ENCODE peak calls at places on chromosomes 5 and 9, in seven cellular contexts. One of them, this sample, is unnamed.

GRCh38 chr9:95188459-95188858 is 129.1 kb downstream of the FANCC start:
- DNase-seq in right lobe of liver: no peak
- DNase-seq in right atrium auricular region: no peak
- DNase-seq in omental fat pad: no peak
- DNase-seq in Peyer's patch: no peak
- DNase-seq in heart right ventricle: no peak
- DNase-seq in B cell: no peak
- DNase-seq in this sample: no peak

GRCh38 chr9:107711528-107711927 is 222.0 kb upstream of the KLF4 start:
- DNase-seq in B cell: no peak
- DNase-seq in Peyer's patch: no peak
- DNase-seq in omental fat pad: no peak
- DNase-seq in right atrium auricular region: no peak
- DNase-seq in right lobe of liver: no peak
- DNase-seq in heart right ventricle: no peak
- DNase-seq in this sample: no peak

GRCh38 chr5:80246995-80247729 is 8.7 kb downstream of the SERINC5 start:
- DNase-seq in omental fat pad: peak
- DNase-seq in heart right ventricle: peak
- DNase-seq in Peyer's patch: peak
- DNase-seq in B cell: no peak
- DNase-seq in right atrium auricular region: peak
- DNase-seq in right lobe of liver: no peak
- DNase-seq in this sample: no peak

GRCh38 chr5:121596882-121597281 is 254.8 kb upstream of the FTMT start:
- DNase-seq in right atrium auricular region: no peak
- DNase-seq in heart right ventricle: no peak
- DNase-seq in omental fat pad: no peak
- DNase-seq in B cell: no peak
- DNase-seq in Peyer's patch: no peak
- DNase-seq in right lobe of liver: no peak
- DNase-seq in this sample: no peak

GRCh38 chr9:96327694-96328352 is 25.8 kb upstream of the HSD17B3 start:
- DNase-seq in omental fat pad: peak
- DNase-seq in right atrium auricular region: no peak
- DNase-seq in right lobe of liver: no peak
- DNase-seq in Peyer's patch: peak
- DNase-seq in heart right ventricle: peak
- DNase-seq in B cell: peak
- DNase-seq in this sample: no peak

GRCh38 chr5:82150562-82150961 is 127.6 kb downstream of the RPS23 start:
- DNase-seq in right lobe of liver: no peak
- DNase-seq in heart right ventricle: no peak
- DNase-seq in B cell: no peak
- DNase-seq in Peyer's patch: no peak
- DNase-seq in right atrium auricular region: no peak
- DNase-seq in omental fat pad: no peak
- DNase-seq in this sample: no peak

GRCh38 chr9:23659346-23660006 is 166.6 kb downstream of the ELAVL2 start:
- DNase-seq in right atrium auricular region: no peak
- DNase-seq in Peyer's patch: no peak
- DNase-seq in right lobe of liver: no peak
- DNase-seq in B cell: no peak
- DNase-seq in omental fat pad: no peak
- DNase-seq in heart right ventricle: no peak
- DNase-seq in this sample: no peak

GRCh38 chr5:59999056-59999455 is 105.5 kb upstream of the PDE4D start:
- DNase-seq in Peyer's patch: no peak
- DNase-seq in B cell: no peak
- DNase-seq in heart right ventricle: no peak
- DNase-seq in right lobe of liver: no peak
- DNase-seq in right atrium auricular region: no peak
- DNase-seq in omental fat pad: no peak
- DNase-seq in this sample: no peak

GRCh38 chr9:136882109-136882946 is 4.0 kb upstream of the TRAF2 start:
- DNase-seq in Peyer's patch: peak
- DNase-seq in omental fat pad: no peak
- DNase-seq in right atrium auricular region: peak
- DNase-seq in heart right ventricle: peak
- DNase-seq in B cell: peak
- DNase-seq in right lobe of liver: peak
- DNase-seq in this sample: peak

GRCh38 chr5:128405159-128405558 is 132.9 kb downstream of the FBN2 start:
- DNase-seq in right atrium auricular region: no peak
- DNase-seq in omental fat pad: no peak
- DNase-seq in B cell: no peak
- DNase-seq in right lobe of liver: no peak
- DNase-seq in Peyer's patch: no peak
- DNase-seq in heart right ventricle: no peak
- DNase-seq in this sample: no peak

GRCh38 chr5:112878760-112879159 is 17.7 kb downstream of the SRP19 start:
- DNase-seq in heart right ventricle: no peak
- DNase-seq in B cell: no peak
- DNase-seq in right lobe of liver: no peak
- DNase-seq in omental fat pad: no peak
- DNase-seq in right atrium auricular region: no peak
- DNase-seq in Peyer's patch: no peak
- DNase-seq in this sample: no peak

GRCh38 chr5:152511531-152512132 is 106.6 kb upstream of the NMUR2 start:
- DNase-seq in Peyer's patch: no peak
- DNase-seq in right atrium auricular region: no peak
- DNase-seq in heart right ventricle: no peak
- DNase-seq in B cell: no peak
- DNase-seq in omental fat pad: no peak
- DNase-seq in right lobe of liver: no peak
- DNase-seq in this sample: no peak

GRCh38 chr5:33379757-33380156 is 61.0 kb upstream of the TARS1 start:
- DNase-seq in right lobe of liver: no peak
- DNase-seq in omental fat pad: no peak
- DNase-seq in right atrium auricular region: no peak
- DNase-seq in heart right ventricle: no peak
- DNase-seq in Peyer's patch: no peak
- DNase-seq in B cell: peak
- DNase-seq in this sample: no peak

GRCh38 chr5:120055858-120056257 is 408.2 kb upstream of the PRR16 start:
- DNase-seq in right atrium auricular region: no peak
- DNase-seq in Peyer's patch: no peak
- DNase-seq in omental fat pad: no peak
- DNase-seq in heart right ventricle: no peak
- DNase-seq in B cell: peak
- DNase-seq in right lobe of liver: no peak
- DNase-seq in this sample: no peak

GRCh38 chr9:137300607-137301085 is 1.4 kb downstream of the NRARP start:
- DNase-seq in B cell: no peak
- DNase-seq in omental fat pad: no peak
- DNase-seq in heart right ventricle: peak
- DNase-seq in Peyer's patch: no peak
- DNase-seq in right lobe of liver: peak
- DNase-seq in right atrium auricular region: no peak
- DNase-seq in this sample: no peak

GRCh38 chr5:10563132-10563939 is 534 bp upstream of the ANKRD33B start:
- DNase-seq in Peyer's patch: peak
- DNase-seq in omental fat pad: no peak
- DNase-seq in B cell: peak
- DNase-seq in heart right ventricle: peak
- DNase-seq in right lobe of liver: peak
- DNase-seq in right atrium auricular region: no peak
- DNase-seq in this sample: peak

GRCh38 chr9:129836342-129837007 is 1.2 kb downstream of the USP20 start:
- DNase-seq in right atrium auricular region: no peak
- DNase-seq in B cell: peak
- DNase-seq in right lobe of liver: no peak
- DNase-seq in heart right ventricle: no peak
- DNase-seq in Peyer's patch: peak
- DNase-seq in omental fat pad: no peak
- DNase-seq in this sample: no peak

GRCh38 chr5:16889203-16889971 is 46.7 kb downstream of the MYO10 start:
- DNase-seq in Peyer's patch: no peak
- DNase-seq in right atrium auricular region: no peak
- DNase-seq in right lobe of liver: no peak
- DNase-seq in omental fat pad: no peak
- DNase-seq in B cell: no peak
- DNase-seq in heart right ventricle: no peak
- DNase-seq in this sample: no peak

GRCh38 chr5:135219868-135220267 is 179.2 kb downstream of the MACROH2A1 start:
- DNase-seq in right atrium auricular region: peak
- DNase-seq in B cell: no peak
- DNase-seq in omental fat pad: no peak
- DNase-seq in right lobe of liver: no peak
- DNase-seq in heart right ventricle: no peak
- DNase-seq in Peyer's patch: no peak
- DNase-seq in this sample: no peak

GRCh38 chr9:118222375-118222774 is 518.2 kb downstream of the TLR4 start:
- DNase-seq in right atrium auricular region: no peak
- DNase-seq in omental fat pad: no peak
- DNase-seq in B cell: no peak
- DNase-seq in Peyer's patch: no peak
- DNase-seq in right lobe of liver: no peak
- DNase-seq in heart right ventricle: no peak
- DNase-seq in this sample: no peak

GRCh38 chr9:22693151-22693550 is 246.5 kb downstream of the DMRTA1 start:
- DNase-seq in omental fat pad: no peak
- DNase-seq in right atrium auricular region: no peak
- DNase-seq in right lobe of liver: no peak
- DNase-seq in heart right ventricle: no peak
- DNase-seq in B cell: no peak
- DNase-seq in Peyer's patch: no peak
- DNase-seq in this sample: no peak

GRCh38 chr5:115360036-115360685 is 63.7 kb upstream of the CCDC112 start:
- DNase-seq in heart right ventricle: no peak
- DNase-seq in right lobe of liver: no peak
- DNase-seq in B cell: no peak
- DNase-seq in omental fat pad: no peak
- DNase-seq in right atrium auricular region: no peak
- DNase-seq in Peyer's patch: no peak
- DNase-seq in this sample: no peak

GRCh38 chr5:159052282-159053011 is 47.3 kb downstream of the EBF1 start:
- DNase-seq in omental fat pad: no peak
- DNase-seq in right atrium auricular region: no peak
- DNase-seq in heart right ventricle: no peak
- DNase-seq in B cell: peak
- DNase-seq in Peyer's patch: peak
- DNase-seq in right lobe of liver: no peak
- DNase-seq in this sample: no peak
- TF ChIP-seq CTCF in omental fat pad: no peak
- TF ChIP-seq CTCF in right atrium auricular region: no peak
- TF ChIP-seq CTCF in heart right ventricle: no peak
- TF ChIP-seq CTCF in B cell: no peak
- TF ChIP-seq CTCF in Peyer's patch: no peak
- TF ChIP-seq CTCF in right lobe of liver: no peak
- TF ChIP-seq CTCF in this sample: no peak

DNA sequence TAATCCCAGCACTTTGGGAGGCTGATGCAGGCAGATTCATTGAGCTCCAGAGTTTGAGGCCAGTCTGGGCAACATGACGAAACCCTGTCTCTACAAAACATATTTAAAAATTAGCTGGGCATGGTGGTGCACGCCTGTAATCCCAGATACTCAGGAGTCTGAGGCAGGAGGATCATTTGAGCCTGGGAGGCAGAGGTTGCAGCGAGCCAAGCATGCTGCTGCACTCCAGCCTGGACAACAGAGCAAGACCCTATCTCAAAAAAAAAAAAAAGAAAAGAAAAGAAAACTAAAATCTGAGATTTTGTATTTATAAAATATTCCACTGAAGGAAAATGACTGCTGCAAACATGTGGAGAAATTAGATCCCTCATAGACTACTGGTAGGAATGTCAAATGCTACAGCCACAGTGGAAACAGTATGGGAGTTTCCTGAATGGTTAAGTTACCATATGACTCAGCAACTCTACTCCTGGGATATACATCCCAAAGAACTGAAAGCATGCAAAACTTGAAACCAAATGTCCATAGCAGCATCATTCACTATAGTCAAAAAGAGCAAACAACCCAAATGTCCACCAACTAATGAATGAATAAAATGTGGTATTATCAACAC is 106.1 kb downstream of the UBAP2 start:
- DNase-seq in omental fat pad: no peak
- DNase-seq in right atrium auricular region: no peak
- DNase-seq in right lobe of liver: no peak
- DNase-seq in B cell: no peak
- DNase-seq in heart right ventricle: no peak
- DNase-seq in Peyer's patch: no peak
- DNase-seq in this sample: no peak
- TF ChIP-seq CTCF in omental fat pad: no peak
- TF ChIP-seq CTCF in right atrium auricular region: no peak
- TF ChIP-seq CTCF in right lobe of liver: no peak
- TF ChIP-seq CTCF in B cell: no peak
- TF ChIP-seq CTCF in heart right ventricle: no peak
- TF ChIP-seq CTCF in Peyer's patch: no peak
- TF ChIP-seq CTCF in this sample: no peak

DNA sequence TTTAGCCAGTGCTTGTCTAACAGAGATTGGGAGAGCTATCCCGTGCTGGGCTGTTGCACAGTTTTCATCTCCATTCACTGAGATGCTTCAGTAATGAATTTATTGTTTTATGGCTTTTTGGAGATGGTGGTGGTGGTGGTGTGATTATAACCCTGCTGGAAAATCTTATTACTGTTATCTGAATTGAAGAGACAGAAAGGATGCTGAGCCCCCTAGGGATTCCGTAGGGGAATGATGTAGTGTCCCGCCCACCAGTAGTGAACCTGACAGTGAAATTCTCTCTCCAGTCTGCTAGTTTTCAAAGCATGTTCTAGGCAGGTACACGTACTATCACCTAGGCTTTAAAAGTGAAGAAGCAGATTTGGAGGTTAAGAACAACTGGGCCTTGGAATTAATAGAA is 1.9 kb downstream of the RAI14 start:
- DNase-seq in Peyer's patch: no peak
- DNase-seq in omental fat pad: no peak
- DNase-seq in right atrium auricular region: no peak
- DNase-seq in right lobe of liver: no peak
- DNase-seq in B cell: no peak
- DNase-seq in heart right ventricle: no peak
- DNase-seq in this sample: no peak
- TF ChIP-seq CTCF in Peyer's patch: no peak
- TF ChIP-seq CTCF in omental fat pad: no peak
- TF ChIP-seq CTCF in right atrium auricular region: no peak
- TF ChIP-seq CTCF in right lobe of liver: no peak
- TF ChIP-seq CTCF in B cell: no peak
- TF ChIP-seq CTCF in heart right ventricle: no peak
- TF ChIP-seq CTCF in this sample: no peak

GRCh38 chr9:133959171-133959570 is 33.0 kb downstream of the VAV2 start:
- DNase-seq in right atrium auricular region: no peak
- DNase-seq in omental fat pad: no peak
- DNase-seq in Peyer's patch: no peak
- DNase-seq in B cell: no peak
- DNase-seq in right lobe of liver: peak
- DNase-seq in heart right ventricle: no peak
- DNase-seq in this sample: no peak

GRCh38 chr9:133962341-133962740 is 29.8 kb downstream of the VAV2 start:
- DNase-seq in right lobe of liver: peak
- DNase-seq in B cell: no peak
- DNase-seq in omental fat pad: no peak
- DNase-seq in heart right ventricle: no peak
- DNase-seq in right atrium auricular region: no peak
- DNase-seq in Peyer's patch: no peak
- DNase-seq in this sample: no peak

GRCh38 chr9:133961226-133962165 is 30.6 kb downstream of the VAV2 start:
- DNase-seq in B cell: peak
- DNase-seq in right lobe of liver: peak
- DNase-seq in omental fat pad: no peak
- DNase-seq in heart right ventricle: no peak
- DNase-seq in right atrium auricular region: no peak
- DNase-seq in Peyer's patch: peak
- DNase-seq in this sample: no peak

GRCh38 chr9:133959966-133960567 is 32.1 kb downstream of the VAV2 start:
- DNase-seq in omental fat pad: no peak
- DNase-seq in Peyer's patch: no peak
- DNase-seq in right lobe of liver: peak
- DNase-seq in heart right ventricle: no peak
- DNase-seq in right atrium auricular region: no peak
- DNase-seq in B cell: no peak
- DNase-seq in this sample: no peak

GRCh38 chr9:133960568-133961129 is 31.5 kb downstream of the VAV2 start:
- DNase-seq in heart right ventricle: no peak
- DNase-seq in right atrium auricular region: peak
- DNase-seq in right lobe of liver: peak
- DNase-seq in B cell: no peak
- DNase-seq in Peyer's patch: no peak
- DNase-seq in omental fat pad: no peak
- DNase-seq in this sample: no peak
- TF ChIP-seq CTCF in heart right ventricle: no peak
- TF ChIP-seq CTCF in right atrium auricular region: no peak
- TF ChIP-seq CTCF in right lobe of liver: peak
- TF ChIP-seq CTCF in B cell: no peak
- TF ChIP-seq CTCF in Peyer's patch: no peak
- TF ChIP-seq CTCF in omental fat pad: no peak
- TF ChIP-seq CTCF in this sample: no peak